ENCODE peak calls at places on chromosomes 5 and 9, in ten cellular contexts. R is NCI-H82; V is NCI-H2081; Z is progenitor cell of endocrine pancreas; M is left ventricle myocardium inferior; C is NCI-H460; J is stimulated activated CD8-positive, alpha-beta memory T cell treated with anti-CD3 and anti-CD28 coated beads, Interleukin-7, amount 100 ng/mL, for 4 hours; G is NCI-H1105; X is posterior cingulate gyrus; N is hepatic stellate cell. A is an unnamed sample.

GRCh38 chr9:134533850-134534585 is 107.6 kb upstream of the COL5A1 start:
- DNase-seq in X (peak), C (no peak), J (no peak), R (no peak), Z (no peak), M (peak), V (no peak), G (no peak), N (no peak), A (peak)

GRCh38 chr5:107968998-107969397 is 298.3 kb upstream of the EFNA5 start:
- DNase-seq in M (no peak), R (no peak), C (peak), J (no peak), G (no peak), Z (no peak), X (no peak), N (no peak), V (no peak), A (peak)

GRCh38 chr9:113808391-113809191 is 67.5 kb upstream of the ZNF618 start:
- DNase-seq in R (no peak), C (peak), N (peak), G (no peak), V (no peak), Z (no peak), X (no peak), J (no peak), M (peak), A (peak)

GRCh38 chr5:134851307-134851923 is 5.6 kb downstream of the C5orf24 start:
- DNase-seq in J (no peak), N (peak), R (peak), C (peak), V (peak), Z (no peak), M (no peak), X (no peak), G (no peak), A (peak)

GRCh38 chr9:7176574-7176973 is 418.8 kb downstream of the KDM4C start:
- DNase-seq in R (peak), J (no peak), V (no peak), M (no peak), N (no peak), G (no peak), Z (no peak), C (no peak), X (no peak), A (no peak)

GRCh38 chr9:81266674-81267073 is 422.7 kb downstream of the TLE1 start:
- DNase-seq in Z (no peak), M (no peak), N (peak), X (no peak), R (no peak), C (no peak), G (no peak), V (no peak), J (no peak), A (peak)

GRCh38 chr5:138890686-138891085 is 15.6 kb upstream of the LRRTM2 start:
- DNase-seq in J (no peak), N (no peak), G (no peak), C (no peak), M (no peak), R (no peak), X (no peak), Z (no peak), V (no peak), A (no peak)

GRCh38 chr9:93467462-93467861 is 14.1 kb upstream of the FAM120AOS start:
- DNase-seq in V (peak), N (no peak), G (peak), R (no peak), Z (no peak), X (no peak), J (no peak), M (no peak), C (no peak), A (no peak)

GRCh38 chr5:38925154-38925925 is 79.5 kb downstream of the OSMR start:
- DNase-seq in X (no peak), R (no peak), M (no peak), N (peak), G (no peak), V (no peak), C (no peak), J (no peak), Z (no peak), A (peak)

GRCh38 chr5:89351975-89352374 is 469.0 kb upstream of the MEF2C start:
- DNase-seq in G (no peak), M (no peak), C (no peak), N (no peak), X (no peak), J (no peak), Z (no peak), V (no peak), R (no peak), A (peak)

GRCh38 chr5:96614110-96614691 is 48.0 kb upstream of the CAST start:
- DNase-seq in J (no peak), N (peak), G (peak), M (no peak), Z (peak), R (peak), X (peak), V (peak), C (peak), A (peak)

GRCh38 chr9:4579011-4579410 is 83.1 kb upstream of the PLPP6 start:
- DNase-seq in V (peak), X (no peak), N (no peak), J (no peak), M (no peak), R (peak), Z (no peak), G (no peak), C (no peak), A (peak)

GRCh38 chr5:73487815-73488214 is 10.4 kb upstream of the BTF3 start:
- DNase-seq in C (no peak), V (no peak), J (no peak), M (no peak), Z (no peak), G (no peak), N (no peak), R (no peak), X (no peak), A (no peak)

GRCh38 chr5:11617080-11617479 is 287.2 kb downstream of the CTNND2 start:
- DNase-seq in N (no peak), R (no peak), M (no peak), C (peak), J (no peak), V (no peak), G (no peak), X (no peak), Z (no peak), A (peak)

GRCh38 chr5:83085106-83085505 is 7.8 kb downstream of the XRCC4 start:
- DNase-seq in C (no peak), G (no peak), R (no peak), M (no peak), V (peak), Z (no peak), N (no peak), J (no peak), X (no peak), A (no peak)

GRCh38 chr9:100602302-100602930 is 24.5 kb downstream of the CAVIN4 start:
- DNase-seq in N (peak), C (peak), Z (peak), V (peak), X (no peak), R (peak), J (no peak), M (no peak), G (peak), A (peak)